ENCODE peak calls at places on chromosomes 3 and 15, in eight cellular contexts. W is suprapubic skin, Z is colonic mucosa, L is left ventricle myocardium inferior, A is heart right ventricle, B is heart left ventricle, X is stomach, E is cardiac muscle cell. F is an unnamed sample. For H3K4me1, the result is how much of the 10 kb centered on the place peaks cover.

GRCh38 chr15:94395626-94396025 is 164.3 kb downstream of the MCTP2 start:
- DNase-seq in W (no peak), Z (no peak), L (no peak), A (no peak), B (no peak), X (no peak), E (no peak), F (no peak)

GRCh38 chr15:33852570-33852969 is 115.7 kb upstream of the CHRM5 start:
- DNase-seq in W (no peak), Z (no peak), L (no peak), A (no peak), B (no peak), X (no peak), E (no peak), F (no peak)

GRCh38 chr15:81410318-81410753 is 36.3 kb upstream of the TMC3 start:
- DNase-seq in W (peak), Z (peak), L (peak), A (peak), B (peak), X (no peak), E (peak), F (peak)

GRCh38 chr3:42451116-42451515 is 40.7 kb upstream of the LYZL4 start:
- DNase-seq in W (no peak), Z (no peak), L (no peak), A (no peak), B (no peak), X (no peak), E (no peak), F (no peak)

GRCh38 chr15:76208786-76209424 is 102.4 kb downstream of the ETFA start:
- DNase-seq in W (no peak), Z (no peak), L (no peak), A (no peak), B (no peak), X (peak), E (no peak), F (no peak)

GRCh38 chr15:47552978-47553608 is 164.2 kb upstream of the SEMA6D start:
- DNase-seq in W (no peak), Z (peak), L (no peak), A (no peak), B (no peak), X (no peak), E (no peak), F (no peak)

GRCh38 chr15:50873935-50874353 is 34.5 kb upstream of the AP4E1 start:
- DNase-seq in W (no peak), Z (no peak), L (no peak), A (no peak), B (no peak), X (no peak), E (no peak), F (no peak)

GRCh38 chr15:75425966-75426500 is 25.5 kb downstream of the SIN3A start:
- DNase-seq in W (no peak), Z (no peak), L (no peak), A (no peak), B (no peak), X (no peak), E (no peak), F (no peak)

GRCh38 chr15:81146006-81146405 is 11.9 kb downstream of the CFAP161 start:
- DNase-seq in W (no peak), Z (no peak), L (no peak), A (no peak), B (no peak), X (no peak), E (no peak), F (no peak)

GRCh38 chr15:59180946-59181345 is 25.7 kb upstream of the LDHAL6B start:
- DNase-seq in W (peak), Z (no peak), L (no peak), A (no peak), B (no peak), X (no peak), E (no peak), F (no peak)

GRCh38 chr15:101305820-101306255 is 10.8 kb upstream of the SNRPA1 start:
- DNase-seq in W (no peak), Z (no peak), L (no peak), A (no peak), B (no peak), X (no peak), E (no peak), F (no peak)

GRCh38 chr3:197186887-197187588 is 111.4 kb downstream of the DLG1 start:
- DNase-seq in W (no peak), Z (no peak), L (no peak), A (peak), B (peak), X (no peak), E (peak), F (no peak)

GRCh38 chr3:43675593-43675992 is 15.1 kb upstream of the ABHD5 start:
- DNase-seq in W (no peak), Z (no peak), L (no peak), A (no peak), B (no peak), X (no peak), E (no peak), F (no peak)

GRCh38 chr15:48775556-48775955 is 35.3 kb downstream of the CEP152 start:
- DNase-seq in W (no peak), Z (no peak), L (no peak), A (no peak), B (no peak), X (no peak), E (no peak), F (no peak)

GRCh38 chr3:144053121-144053520 is 81.5 kb downstream of the DIPK2A start:
- DNase-seq in W (no peak), Z (no peak), L (no peak), A (no peak), B (no peak), X (no peak), E (no peak), F (no peak)

GRCh38 chr15:67062365-67062985 is 2.9 kb upstream of the SMAD3 start:
- DNase-seq in W (no peak), Z (peak), L (no peak), A (no peak), B (no peak), X (no peak), E (no peak), F (no peak)

GRCh38 chr15:67061811-67062348 is 3.5 kb upstream of the SMAD3 start:
- DNase-seq in W (no peak), Z (peak), L (no peak), A (no peak), B (no peak), X (no peak), E (no peak), F (no peak)

GRCh38 chr15:67063689-67064606 is 1.5 kb upstream of the SMAD3 start:
- DNase-seq in W (no peak), Z (peak), L (peak), A (no peak), B (no peak), X (peak), E (peak), F (peak)

GRCh38 chr15:67054676-67055075 is 10.7 kb upstream of the SMAD3 start:
- DNase-seq in W (no peak), Z (no peak), L (no peak), A (no peak), B (no peak), X (no peak), E (no peak), F (no peak)

GRCh38 chr15:67059127-67059553 is 6.3 kb upstream of the SMAD3 start:
- DNase-seq in W (no peak), Z (peak), L (no peak), A (no peak), B (peak), X (peak), E (no peak), F (no peak)
- H3K4me3 ChIP-seq in W (no peak), Z (no peak), L (no peak), A (no peak), B (no peak), X (no peak), E (no peak), F (no peak)

DNA sequence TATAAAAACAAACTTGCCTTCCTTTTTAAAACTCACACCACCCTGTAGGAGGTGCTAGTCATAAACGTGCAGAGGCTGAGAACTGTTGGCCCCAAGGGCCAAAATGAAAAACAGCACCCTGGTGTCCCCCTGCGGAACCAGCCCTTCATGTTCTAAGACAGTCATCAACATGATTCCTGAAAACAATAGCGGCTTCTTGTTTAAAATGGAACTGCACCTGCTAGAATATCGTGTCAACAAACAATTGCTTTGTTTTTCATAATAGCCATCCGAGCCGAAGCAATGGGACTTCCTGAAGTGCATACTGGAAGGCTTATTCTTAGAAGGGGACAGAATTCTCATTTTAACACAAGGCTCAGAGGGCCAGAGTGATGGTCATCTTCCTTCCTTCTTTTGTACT is 43.7 kb downstream of the MECOM start:
- DNase-seq in W (no peak), Z (no peak), L (no peak), A (no peak), B (no peak), X (no peak), E (no peak), F (no peak)
- TF ChIP-seq CTCF in W (no peak), Z (no peak), L (peak), A (no peak), B (no peak), X (no peak), E (no peak), F (no peak)

DNA sequence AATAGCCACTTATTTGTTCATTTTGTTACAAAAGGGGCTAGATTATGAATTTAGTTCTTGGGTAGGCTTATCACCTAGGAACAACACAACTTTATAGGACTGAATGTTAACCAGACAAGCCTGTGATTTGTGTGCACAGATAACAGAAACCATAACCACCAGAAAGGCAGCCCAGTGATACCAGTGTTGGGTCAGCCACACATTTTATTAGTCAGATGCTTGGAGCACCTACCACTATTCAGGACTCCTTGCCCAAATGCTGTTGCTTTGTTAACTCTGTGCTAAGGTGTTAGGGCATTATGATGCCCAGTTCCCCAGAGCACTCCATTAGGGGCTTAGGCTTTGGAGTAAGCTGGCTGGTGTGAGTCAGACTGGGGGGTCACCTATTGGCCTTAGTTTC is 22.5 kb downstream of the PLCL2 start:
- DNase-seq in W (no peak), Z (no peak), L (no peak), A (no peak), B (no peak), X (no peak), E (no peak), F (no peak)
- H3K4me1 ChIP-seq in W (under half), Z (under half), L (half or more), A (under half), B (under half), X (under half), E (half or more), F (half or more)

GRCh38 chr3:194277547-194278091 is 73.5 kb downstream of the CPN2 start:
- DNase-seq in W (peak), Z (no peak), L (peak), A (peak), B (peak), X (no peak), E (no peak), F (peak)
- H3K4me3 ChIP-seq in W (no peak), Z (no peak), L (no peak), A (no peak), B (no peak), X (no peak), E (no peak), F (no peak)

GRCh38 chr3:60650171-60650570 is 601.1 kb downstream of the FHIT start:
- DNase-seq in W (no peak), Z (no peak), L (no peak), A (no peak), B (no peak), X (no peak), E (no peak), F (no peak)
- TF ChIP-seq CTCF in W (no peak), Z (no peak), L (no peak), A (no peak), B (no peak), X (no peak), E (no peak), F (no peak)

GRCh38 chr3:190306513-190307163 is 15.6 kb downstream of the CLDN1 start:
- DNase-seq in W (no peak), Z (no peak), L (no peak), A (no peak), B (no peak), X (no peak), E (no peak), F (peak)
- H3K4me1 ChIP-seq in W (under half), Z (under half), L (under half), A (under half), B (under half), X (under half), E (under half), F (under half)

GRCh38 chr3:149654188-149654601 is 3.6 kb downstream of the WWTR1 start:
- DNase-seq in W (no peak), Z (no peak), L (no peak), A (no peak), B (no peak), X (no peak), E (no peak), F (no peak)
- H3K4me3 ChIP-seq in W (peak), Z (no peak), L (peak), A (peak), B (peak), X (peak), E (no peak), F (no peak)

DNA sequence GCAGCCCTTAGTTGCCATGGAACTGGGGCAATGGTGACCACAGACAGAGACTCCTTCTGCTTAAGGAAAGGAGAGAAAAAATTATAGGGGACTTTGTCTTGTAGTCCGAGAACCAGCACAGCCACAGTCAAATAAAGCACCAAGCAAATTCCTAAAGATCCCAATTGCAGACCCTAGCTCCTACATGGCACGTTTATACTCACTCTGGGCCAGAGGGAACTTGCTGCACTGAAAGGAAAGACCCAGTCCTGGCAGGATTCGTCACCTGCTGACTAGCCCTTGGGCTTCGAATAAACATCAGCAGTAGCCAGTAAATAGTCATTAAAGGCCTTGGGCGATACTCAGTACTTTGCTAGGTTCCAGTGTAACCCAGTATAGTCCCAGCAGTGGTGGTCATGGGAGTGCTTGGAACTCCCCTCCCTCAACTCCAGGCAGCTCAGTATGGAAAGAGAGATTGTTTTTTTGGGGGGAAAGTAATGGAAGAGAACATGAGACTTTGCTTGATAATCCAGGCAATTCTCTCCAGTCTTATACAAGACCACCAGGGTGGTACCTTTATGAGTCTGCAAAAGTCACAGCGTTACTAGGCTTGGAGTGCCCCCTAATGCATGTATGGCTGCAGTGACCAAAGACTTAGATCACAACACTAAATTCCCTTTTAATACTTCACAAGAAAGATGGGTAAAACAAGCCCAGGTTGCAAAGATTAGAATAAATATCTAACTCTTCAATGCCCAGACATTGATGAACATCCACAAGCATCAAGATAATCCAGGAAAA is 66.4 kb upstream of the AGTR1 start:
- DNase-seq in W (no peak), Z (no peak), L (no peak), A (no peak), B (no peak), X (no peak), E (peak), F (no peak)
- TF ChIP-seq CTCF in W (no peak), Z (no peak), L (peak), A (no peak), B (no peak), X (no peak), E (peak), F (no peak)

DNA sequence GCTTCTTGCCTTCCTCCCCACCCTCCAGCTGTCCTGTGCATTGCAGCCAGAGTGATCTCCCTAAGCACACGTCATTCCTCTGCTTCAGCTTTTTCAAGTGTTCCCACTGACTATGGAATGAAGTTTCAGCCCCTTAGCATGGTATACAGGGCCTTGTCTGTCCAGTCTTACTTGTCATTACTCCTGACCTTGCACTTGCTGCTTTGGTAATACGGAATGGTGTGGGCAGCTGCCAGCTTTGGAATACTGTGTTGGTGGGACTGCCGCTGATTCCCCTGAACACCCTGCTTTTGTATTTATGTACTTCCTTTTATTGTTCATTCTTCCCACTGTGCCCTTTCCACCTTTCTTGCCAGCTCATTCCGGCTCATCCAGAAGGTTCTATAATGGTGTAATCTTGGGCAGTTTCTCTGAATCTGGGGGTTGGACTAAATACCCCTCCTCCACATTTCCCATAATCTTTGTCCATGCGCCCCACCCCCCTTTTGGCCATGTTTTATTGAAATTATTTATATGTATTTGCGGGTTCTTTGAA is 39.0 kb downstream of the SLC25A26 start:
- DNase-seq in W (no peak), Z (no peak), L (no peak), A (no peak), B (no peak), X (no peak), E (peak), F (no peak)
- H3K4me1 ChIP-seq in W (under half), Z (under half), L (under half), A (under half), B (under half), X (under half), E (under half), F (under half)

GRCh38 chr3:55523471-55523870 is 36.4 kb upstream of the WNT5A start:
- DNase-seq in W (no peak), Z (no peak), L (no peak), A (no peak), B (no peak), X (no peak), E (no peak), F (no peak)

GRCh38 chr3:55524565-55525244 is 37.6 kb upstream of the WNT5A start:
- DNase-seq in W (no peak), Z (no peak), L (no peak), A (no peak), B (no peak), X (no peak), E (no peak), F (no peak)

GRCh38 chr3:55525436-55525835 is 38.3 kb upstream of the WNT5A start:
- DNase-seq in W (no peak), Z (no peak), L (no peak), A (no peak), B (no peak), X (no peak), E (no peak), F (no peak)

GRCh38 chr3:55527381-55527780 is 40.3 kb upstream of the WNT5A start:
- DNase-seq in W (no peak), Z (no peak), L (no peak), A (no peak), B (no peak), X (no peak), E (peak), F (no peak)

GRCh38 chr3:55526332-55527030 is 39.4 kb upstream of the WNT5A start:
- DNase-seq in W (no peak), Z (peak), L (no peak), A (no peak), B (no peak), X (peak), E (no peak), F (no peak)
- H3K4me3 ChIP-seq in W (no peak), Z (no peak), L (no peak), A (no peak), B (no peak), X (no peak), E (no peak), F (no peak)